ENCODE peak calls at places on chromosomes 12 and 14, in ten cellular contexts. V, D, Q, A, K, N, S, M, O and Z are unnamed samples.

GRCh38 chr14:90644882-90645281 is 171.3 kb downstream of the TTC7B start:
- DNase-seq in Q (no peak), V (no peak), O (no peak), K (no peak), S (no peak), A (no peak), D (no peak), N (no peak), M (no peak), Z (no peak)

GRCh38 chr12:99390707-99391106 is 256.8 kb upstream of the GARIN6 start:
- DNase-seq in K (no peak), A (no peak), Q (peak; percentile 94), N (peak; percentile 78), D (no peak), V (no peak), S (peak; percentile 27), M (no peak), O (no peak), Z (no peak)

GRCh38 chr14:63857467-63858030 is 4.7 kb downstream of the SYNE2 start:
- DNase-seq in K (peak; percentile 59), O (no peak), Q (no peak), V (no peak), S (no peak), D (no peak), A (no peak), M (no peak), N (no peak), Z (peak; percentile 66)

GRCh38 chr12:128823216-128823915 is 392 bp downstream of the SLC15A4 start:
- DNase-seq in S (no peak), V (peak; percentile 48), Q (peak; percentile 91), K (no peak), D (peak; percentile 41), M (no peak), N (peak; percentile 39), A (peak; percentile 28), O (no peak), Z (no peak)

GRCh38 chr14:59332727-59333126 is 132.5 kb downstream of the GPR135 start:
- DNase-seq in Q (no peak), S (peak; percentile 41), K (no peak), V (no peak), N (no peak), D (no peak), M (no peak), A (no peak), O (no peak), Z (no peak)

GRCh38 chr12:97181571-97182265 is 274.7 kb downstream of the NEDD1 start:
- DNase-seq in N (no peak), K (no peak), O (no peak), Q (no peak), V (no peak), S (no peak), A (no peak), D (no peak), M (no peak), Z (no peak)

GRCh38 chr12:62948123-62948522 is 13.2 kb upstream of the PPM1H start:
- DNase-seq in Q (no peak), A (no peak), N (no peak), V (no peak), S (no peak), M (no peak), O (no peak), D (no peak), K (no peak), Z (no peak)

GRCh38 chr12:59600174-59600573 is 4.3 kb downstream of the SLC16A7 start:
- DNase-seq in O (no peak), Q (no peak), M (no peak), V (no peak), D (no peak), S (no peak), K (no peak), N (no peak), A (no peak), Z (no peak)

GRCh38 chr14:76867536-76868452 is 41.6 kb downstream of the LRRC74A start:
- DNase-seq in K (peak; percentile 33), O (peak; percentile 30), D (peak; percentile 56), Q (no peak), S (no peak), N (no peak), A (no peak), V (no peak), M (no peak), Z (no peak)

GRCh38 chr12:6076776-6077700 is 47.4 kb downstream of the VWF start:
- DNase-seq in D (no peak), K (no peak), O (no peak), Q (no peak), A (no peak), S (no peak), V (no peak), M (no peak), N (no peak), Z (no peak)

GRCh38 chr12:6076340-6076739 is 48.1 kb downstream of the VWF start:
- DNase-seq in K (no peak), Q (no peak), A (no peak), S (no peak), D (no peak), V (no peak), N (no peak), M (no peak), O (no peak), Z (no peak)

GRCh38 chr12:6073426-6073825 is 51.0 kb downstream of the VWF start:
- DNase-seq in A (no peak), V (no peak), D (no peak), K (no peak), S (no peak), O (no peak), M (no peak), Q (no peak), N (no peak), Z (no peak)

GRCh38 chr12:6074394-6074793 is 50.1 kb downstream of the VWF start:
- DNase-seq in O (no peak), S (no peak), N (no peak), A (no peak), Q (no peak), V (no peak), K (peak; percentile 18), M (no peak), D (no peak), Z (no peak)

DNA sequence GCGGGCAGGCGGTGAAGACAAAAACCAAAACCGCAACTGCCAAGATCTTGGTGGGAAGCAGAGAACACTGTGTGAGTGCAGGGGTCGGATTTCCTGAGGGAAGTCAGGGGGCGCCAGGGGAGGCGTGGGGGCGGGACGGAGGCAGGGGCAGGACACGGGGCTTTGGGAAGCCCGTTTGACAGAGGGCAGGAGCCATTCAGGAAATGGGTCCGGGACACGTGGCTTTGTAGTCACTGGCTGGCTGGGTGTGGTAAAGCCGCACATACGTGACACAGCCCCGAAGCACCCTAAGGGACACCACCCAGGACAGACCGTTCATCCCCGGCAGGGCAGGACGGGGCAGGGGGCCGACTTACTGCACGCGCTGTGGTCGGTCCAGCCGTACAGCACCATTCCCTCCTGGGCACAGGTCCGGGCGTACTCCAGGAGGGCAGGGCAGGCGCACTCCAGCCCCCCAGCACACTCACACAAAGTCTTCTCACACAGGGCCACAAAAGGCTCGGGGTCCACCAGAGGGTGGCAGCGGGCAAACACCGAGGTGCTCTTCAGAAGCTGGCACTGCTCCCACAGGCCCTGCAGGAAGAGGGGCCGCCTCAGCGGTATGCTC is 49.4 kb downstream of the VWF start:
- DNase-seq in D (peak; percentile 42), M (no peak), Q (peak; percentile 67), S (no peak), K (peak; percentile 11), V (no peak), A (no peak), O (no peak), N (peak; percentile 52), Z (no peak)
- H3K27ac ChIP-seq in D (peak overlapping the region; percentile 74), M (no peak overlapping the region), Q (no peak overlapping the region), S (no peak overlapping the region), K (no peak overlapping the region), V (no peak overlapping the region), A (no peak overlapping the region), O (no peak overlapping the region), N (no peak overlapping the region), Z (no peak overlapping the region)

DNA sequence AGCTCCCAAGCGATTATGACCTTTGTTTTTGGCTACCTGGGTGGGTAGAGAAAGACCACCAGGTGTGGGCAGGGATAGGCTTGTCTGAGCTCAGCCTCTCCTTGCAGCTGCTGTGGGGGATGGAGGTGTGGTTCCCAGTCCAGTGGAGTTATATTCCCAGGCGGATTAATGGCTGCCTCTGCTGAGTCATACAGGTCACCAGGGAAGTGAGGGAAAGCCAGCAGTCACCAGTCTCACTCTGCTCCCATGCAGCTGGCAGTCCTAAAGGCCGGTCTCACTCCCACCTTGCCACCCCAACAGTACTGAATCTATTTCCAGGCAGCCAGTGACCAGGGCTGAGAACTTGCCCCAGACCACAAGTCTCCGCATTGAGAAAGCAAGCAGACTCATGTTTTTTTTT is 399.2 kb downstream of the VRK1 start:
- DNase-seq in N (no peak), M (no peak), K (no peak), Q (no peak), V (no peak), D (no peak), S (no peak), O (no peak), A (no peak), Z (no peak)
- H3K27ac ChIP-seq in N (no peak overlapping the region), M (no peak overlapping the region), K (no peak overlapping the region), Q (no peak overlapping the region), V (no peak overlapping the region), D (no peak overlapping the region), S (no peak overlapping the region), O (no peak overlapping the region), A (no peak overlapping the region), Z (no peak overlapping the region)

GRCh38 chr14:68936476-68936875 is 42.6 kb downstream of the ACTN1 start:
- DNase-seq in N (no peak), V (no peak), A (no peak), O (no peak), S (no peak), D (no peak), M (no peak), K (no peak), Q (no peak), Z (no peak)

GRCh38 chr14:68937790-68938514 is 41.1 kb downstream of the ACTN1 start:
- DNase-seq in K (no peak), S (peak; percentile 89), D (no peak), V (no peak), N (peak; percentile 63), O (no peak), M (no peak), A (peak; percentile 95), Q (peak; percentile 84), Z (no peak)

GRCh38 chr14:68936980-68937379 is 42.1 kb downstream of the ACTN1 start:
- DNase-seq in O (no peak), S (no peak), N (no peak), K (no peak), M (no peak), D (no peak), A (no peak), Q (no peak), V (no peak), Z (no peak)

GRCh38 chr14:68934034-68934433 is 45.1 kb downstream of the ACTN1 start:
- DNase-seq in Q (no peak), M (no peak), A (no peak), D (no peak), S (no peak), O (no peak), V (no peak), K (no peak), N (no peak), Z (no peak)

GRCh38 chr14:68935761-68936209 is 43.3 kb downstream of the ACTN1 start:
- DNase-seq in O (no peak), K (no peak), M (no peak), Q (no peak), D (no peak), S (no peak), V (no peak), N (no peak), A (peak; percentile 35), Z (no peak)
- H3K27ac ChIP-seq in O (no peak overlapping the region), K (no peak overlapping the region), M (no peak overlapping the region), Q (peak overlapping the region; percentile 5), D (peak overlapping the region; percentile 26), S (peak overlapping the region; percentile 99), V (peak overlapping the region; percentile 11), N (peak overlapping the region; percentile 26), A (peak overlapping the region; percentile 98), Z (peak overlapping the region; percentile 99)

GRCh38 chr14:33207467-33208015 is 268.9 kb downstream of the NPAS3 start:
- DNase-seq in M (no peak), Q (no peak), K (no peak), N (no peak), V (no peak), A (no peak), S (no peak), D (no peak), O (no peak), Z (no peak)
- H3K27ac ChIP-seq in M (no peak overlapping the region), Q (no peak overlapping the region), K (no peak overlapping the region), N (no peak overlapping the region), V (no peak overlapping the region), A (no peak overlapping the region), S (no peak overlapping the region), D (no peak overlapping the region), O (no peak overlapping the region), Z (no peak overlapping the region)